ENCODE peak calls at places on chromosomes 16 and 17, in five cellular contexts. One of them, this sample, is unnamed.

GRCh38 chr17:15081008-15081407 is 184.1 kb downstream of the PMP22 start:
- DNase-seq in adrenal gland: no peak
- DNase-seq in CD8-positive, alpha-beta T cell: no peak
- DNase-seq in BE2C: no peak
- DNase-seq in heart right ventricle: no peak
- DNase-seq in this sample: no peak

GRCh38 chr16:2001456-2002355 is 7.9 kb downstream of the ZNF598 start:
- DNase-seq in adrenal gland: no peak
- DNase-seq in CD8-positive, alpha-beta T cell: peak; percentile 19
- DNase-seq in BE2C: no peak
- DNase-seq in heart right ventricle: no peak
- DNase-seq in this sample: no peak

GRCh38 chr17:17500999-17501605 is 4.9 kb upstream of the RASD1 start:
- DNase-seq in adrenal gland: no peak
- DNase-seq in CD8-positive, alpha-beta T cell: no peak
- DNase-seq in BE2C: no peak
- DNase-seq in heart right ventricle: no peak
- DNase-seq in this sample: no peak

GRCh38 chr17:48030531-48030930 is 7.1 kb downstream of the COPZ2 start:
- DNase-seq in adrenal gland: no peak
- DNase-seq in CD8-positive, alpha-beta T cell: no peak
- DNase-seq in BE2C: no peak
- DNase-seq in heart right ventricle: no peak
- DNase-seq in this sample: no peak

GRCh38 chr16:88327566-88328312 is 55.0 kb upstream of the ZNF469 start:
- DNase-seq in adrenal gland: no peak
- DNase-seq in CD8-positive, alpha-beta T cell: peak; percentile 11
- DNase-seq in BE2C: no peak
- DNase-seq in heart right ventricle: no peak
- DNase-seq in this sample: no peak

GRCh38 chr17:18219016-18219415 is 6.4 kb upstream of the LLGL1 start:
- DNase-seq in adrenal gland: peak; percentile 64
- DNase-seq in CD8-positive, alpha-beta T cell: peak; percentile 11
- DNase-seq in BE2C: no peak
- DNase-seq in heart right ventricle: peak; percentile 47
- DNase-seq in this sample: peak; percentile 75

GRCh38 chr17:43645765-43646481 is 15.8 kb downstream of the MEOX1 start:
- DNase-seq in adrenal gland: peak; percentile 58
- DNase-seq in CD8-positive, alpha-beta T cell: peak; percentile 21
- DNase-seq in BE2C: peak; percentile 54
- DNase-seq in heart right ventricle: peak; percentile 86
- DNase-seq in this sample: peak; percentile 86

GRCh38 chr17:42118545-42118944 is 2.6 kb downstream of the KAT2A start:
- DNase-seq in adrenal gland: peak; percentile 52
- DNase-seq in CD8-positive, alpha-beta T cell: peak; percentile 56
- DNase-seq in BE2C: peak; percentile 62
- DNase-seq in heart right ventricle: no peak
- DNase-seq in this sample: no peak

GRCh38 chr16:57899771-57900661 is 70.9 kb downstream of the CNGB1 start:
- DNase-seq in adrenal gland: peak; percentile 82
- DNase-seq in CD8-positive, alpha-beta T cell: peak; percentile 72
- DNase-seq in BE2C: peak; percentile 82
- DNase-seq in heart right ventricle: peak; percentile 78
- DNase-seq in this sample: peak; percentile 71

GRCh38 chr17:82868715-82869131 is 28.9 kb upstream of the ZNF750 start:
- DNase-seq in adrenal gland: no peak
- DNase-seq in CD8-positive, alpha-beta T cell: no peak
- DNase-seq in BE2C: no peak
- DNase-seq in heart right ventricle: no peak
- DNase-seq in this sample: no peak

GRCh38 chr16:78300469-78300868 is 201.0 kb downstream of the WWOX start:
- DNase-seq in adrenal gland: no peak
- DNase-seq in CD8-positive, alpha-beta T cell: no peak
- DNase-seq in BE2C: no peak
- DNase-seq in heart right ventricle: no peak
- DNase-seq in this sample: no peak

GRCh38 chr17:48624544-48625501 is 1.3 kb downstream of the HOXB9 start:
- DNase-seq in adrenal gland: no peak
- DNase-seq in CD8-positive, alpha-beta T cell: no peak
- DNase-seq in BE2C: no peak
- DNase-seq in heart right ventricle: no peak
- DNase-seq in this sample: no peak

DNA sequence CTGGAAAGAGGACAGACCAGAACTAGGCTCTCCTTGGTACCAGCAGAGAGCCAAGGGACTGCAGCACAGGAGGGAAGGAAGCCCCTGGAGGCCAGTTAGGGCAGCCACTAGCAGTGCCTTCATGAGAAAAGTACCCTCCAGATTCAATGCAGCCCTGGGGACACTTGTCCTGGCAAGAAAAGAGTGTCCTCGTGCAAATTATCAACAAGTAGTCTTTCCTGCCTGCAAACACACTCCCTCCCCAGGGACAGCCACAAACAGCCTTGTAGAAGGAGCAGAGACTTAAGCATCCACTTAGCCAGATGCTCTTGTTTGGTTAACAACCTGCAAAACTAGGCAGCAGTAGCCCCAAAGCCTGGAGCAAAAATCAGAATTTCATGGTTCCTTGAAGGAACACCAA is 24.3 kb downstream of the CENPV start:
- DNase-seq in adrenal gland: no peak
- DNase-seq in CD8-positive, alpha-beta T cell: no peak
- DNase-seq in BE2C: no peak
- DNase-seq in heart right ventricle: no peak
- DNase-seq in this sample: no peak
- H3K4me1 ChIP-seq in adrenal gland: no peaks in the 10 kb centered on the region
- H3K4me1 ChIP-seq in CD8-positive, alpha-beta T cell: no peaks in the 10 kb centered on the region
- H3K4me1 ChIP-seq in BE2C: no peaks in the 10 kb centered on the region
- H3K4me1 ChIP-seq in heart right ventricle: peaks cover 13% of the 10 kb centered on the region
- H3K4me1 ChIP-seq in this sample: peaks cover 1% of the 10 kb centered on the region

GRCh38 chr16:83792391-83792790 is 15.4 kb upstream of the HSBP1 start:
- DNase-seq in adrenal gland: no peak
- DNase-seq in CD8-positive, alpha-beta T cell: no peak
- DNase-seq in BE2C: no peak
- DNase-seq in heart right ventricle: no peak
- DNase-seq in this sample: no peak
- TF ChIP-seq CTCF in adrenal gland: no peak
- TF ChIP-seq CTCF in CD8-positive, alpha-beta T cell: no peak
- TF ChIP-seq CTCF in BE2C: no peak
- TF ChIP-seq CTCF in heart right ventricle: no peak
- TF ChIP-seq CTCF in this sample: no peak

GRCh38 chr16:4347010-4347409 is 4.1 kb downstream of the PAM16 start:
- DNase-seq in adrenal gland: no peak
- DNase-seq in CD8-positive, alpha-beta T cell: no peak
- DNase-seq in BE2C: no peak
- DNase-seq in heart right ventricle: no peak
- DNase-seq in this sample: no peak
- H3K4me1 ChIP-seq in adrenal gland: peaks cover 23% of the 10 kb centered on the region
- H3K4me1 ChIP-seq in CD8-positive, alpha-beta T cell: peaks cover 16% of the 10 kb centered on the region
- H3K4me1 ChIP-seq in BE2C: peaks cover 3% of the 10 kb centered on the region
- H3K4me1 ChIP-seq in heart right ventricle: peaks cover 54% of the 10 kb centered on the region
- H3K4me1 ChIP-seq in this sample: peaks cover 18% of the 10 kb centered on the region

DNA sequence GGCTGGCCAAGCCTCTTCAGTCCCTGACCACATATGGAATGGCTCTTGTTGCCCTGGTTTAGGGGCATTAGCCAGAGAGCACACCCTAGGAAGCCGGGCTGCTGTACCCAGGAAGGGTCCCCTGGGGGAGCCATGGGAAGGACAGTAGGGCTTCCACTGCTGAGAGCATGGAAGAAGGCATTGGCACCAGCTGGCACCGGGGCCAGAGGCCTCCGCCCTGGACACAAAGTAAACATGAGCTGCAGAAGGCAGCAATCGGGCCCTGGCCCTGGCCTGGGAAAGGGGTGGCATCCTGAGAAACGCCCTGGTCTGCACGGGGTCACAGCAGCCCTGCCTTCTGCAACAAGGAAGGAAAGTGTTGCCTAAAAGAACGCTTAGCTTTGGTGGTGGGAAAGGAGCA is 49.4 kb downstream of the VAC14 start:
- DNase-seq in adrenal gland: no peak
- DNase-seq in CD8-positive, alpha-beta T cell: no peak
- DNase-seq in BE2C: no peak
- DNase-seq in heart right ventricle: no peak
- DNase-seq in this sample: no peak
- TF ChIP-seq CTCF in adrenal gland: no peak
- TF ChIP-seq CTCF in CD8-positive, alpha-beta T cell: no peak
- TF ChIP-seq CTCF in BE2C: no peak
- TF ChIP-seq CTCF in heart right ventricle: no peak
- TF ChIP-seq CTCF in this sample: no peak

DNA sequence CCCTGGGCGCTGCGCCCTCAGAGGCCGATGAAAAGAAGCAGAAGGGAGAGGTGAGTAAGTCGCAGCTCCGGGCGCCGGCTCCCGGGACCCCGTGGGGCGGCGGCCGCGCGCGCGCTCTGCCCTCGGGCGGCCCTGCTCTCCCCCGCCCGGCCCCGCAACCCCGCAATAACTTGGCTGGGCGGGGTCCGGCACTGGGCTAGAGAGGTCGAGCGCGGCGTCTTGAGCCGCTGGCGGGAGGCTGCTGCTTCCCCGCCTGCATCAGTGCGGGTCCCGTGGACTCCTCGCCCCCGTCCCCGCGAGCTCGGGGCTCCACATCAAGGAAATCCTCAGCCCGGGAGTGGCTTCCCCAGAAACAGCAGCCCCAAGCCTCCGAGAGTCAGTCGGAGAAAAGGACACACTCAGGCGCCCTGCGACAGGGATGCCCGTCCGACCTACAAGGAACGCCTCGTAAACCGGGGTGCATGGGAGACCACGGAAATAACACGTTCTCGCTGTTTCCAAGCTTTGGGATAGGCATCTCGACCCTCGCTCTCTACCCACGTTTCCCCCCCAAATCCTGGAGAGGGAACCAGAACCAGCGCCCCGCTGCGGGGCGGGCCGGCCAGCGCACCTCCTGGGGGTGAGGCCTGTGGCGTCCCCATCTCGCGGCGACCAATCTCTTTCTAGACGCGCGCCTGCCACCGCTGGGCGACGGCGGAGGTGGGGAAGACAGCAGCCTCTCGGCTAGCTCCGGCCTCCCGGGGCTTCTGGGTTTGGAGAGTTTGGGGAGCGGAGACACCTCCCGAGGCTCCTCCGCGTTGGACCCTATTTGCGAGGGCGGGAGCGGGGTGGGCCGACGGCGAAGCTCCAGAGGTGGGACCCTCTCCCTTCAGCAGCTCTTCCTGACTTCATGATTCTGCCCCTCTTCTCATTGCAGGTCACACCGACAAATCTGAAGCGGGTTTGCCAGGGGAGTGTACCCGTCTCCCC is 809 bp upstream of the ABHD15 start:
- DNase-seq in adrenal gland: peak; percentile 65
- DNase-seq in CD8-positive, alpha-beta T cell: peak; percentile 71
- DNase-seq in BE2C: peak; percentile 51
- DNase-seq in heart right ventricle: peak; percentile 71
- DNase-seq in this sample: peak; percentile 50
- H3K4me1 ChIP-seq in adrenal gland: peaks cover 29% of the 10 kb centered on the region
- H3K4me1 ChIP-seq in CD8-positive, alpha-beta T cell: peaks cover 27% of the 10 kb centered on the region
- H3K4me1 ChIP-seq in BE2C: peaks cover 4% of the 10 kb centered on the region
- H3K4me1 ChIP-seq in heart right ventricle: peaks cover 42% of the 10 kb centered on the region
- H3K4me1 ChIP-seq in this sample: peaks cover 14% of the 10 kb centered on the region

GRCh38 chr17:72661093-72661944 is 431.2 kb downstream of the SLC39A11 start:
- DNase-seq in adrenal gland: no peak
- DNase-seq in CD8-positive, alpha-beta T cell: no peak
- DNase-seq in BE2C: peak; percentile 53
- DNase-seq in heart right ventricle: no peak
- DNase-seq in this sample: no peak
- TF ChIP-seq CTCF in adrenal gland: no peak
- TF ChIP-seq CTCF in CD8-positive, alpha-beta T cell: no peak
- TF ChIP-seq CTCF in BE2C: peak; percentile 55
- TF ChIP-seq CTCF in heart right ventricle: no peak
- TF ChIP-seq CTCF in this sample: no peak

DNA sequence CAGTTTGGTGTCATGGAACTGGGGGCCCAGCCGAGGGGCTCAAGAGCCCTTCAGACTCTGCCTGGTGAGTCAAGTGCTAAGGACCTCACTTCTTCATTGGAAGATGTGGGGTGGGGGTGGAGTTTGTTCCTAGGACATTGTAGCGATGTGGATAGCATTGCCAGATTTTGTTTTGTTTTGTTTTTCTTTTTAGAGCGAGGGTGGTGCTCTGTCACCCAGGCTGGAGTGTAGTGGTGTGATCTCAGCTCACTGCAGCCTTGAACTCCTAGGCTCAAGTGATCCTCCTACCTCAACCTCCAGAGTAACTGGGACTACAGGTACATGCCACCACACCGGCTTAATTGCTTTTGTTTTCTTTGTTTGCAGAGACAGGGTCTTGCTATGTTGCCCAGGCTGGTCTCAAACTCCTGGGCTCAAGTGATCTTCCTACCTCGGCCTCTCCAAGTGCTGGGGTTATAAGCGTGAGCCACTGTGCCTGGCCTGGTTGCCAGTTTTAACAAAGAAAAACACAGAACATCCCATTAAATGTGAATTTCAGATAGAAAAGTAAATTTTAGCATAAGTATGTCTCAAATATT is 3.0 kb upstream of the TMEM92 start:
- DNase-seq in adrenal gland: no peak
- DNase-seq in CD8-positive, alpha-beta T cell: no peak
- DNase-seq in BE2C: no peak
- DNase-seq in heart right ventricle: no peak
- DNase-seq in this sample: no peak
- H3K4me1 ChIP-seq in adrenal gland: no peaks in the 10 kb centered on the region
- H3K4me1 ChIP-seq in CD8-positive, alpha-beta T cell: peaks cover 6% of the 10 kb centered on the region
- H3K4me1 ChIP-seq in BE2C: peaks cover 6% of the 10 kb centered on the region
- H3K4me1 ChIP-seq in heart right ventricle: peaks cover 26% of the 10 kb centered on the region
- H3K4me1 ChIP-seq in this sample: peaks cover 35% of the 10 kb centered on the region

DNA sequence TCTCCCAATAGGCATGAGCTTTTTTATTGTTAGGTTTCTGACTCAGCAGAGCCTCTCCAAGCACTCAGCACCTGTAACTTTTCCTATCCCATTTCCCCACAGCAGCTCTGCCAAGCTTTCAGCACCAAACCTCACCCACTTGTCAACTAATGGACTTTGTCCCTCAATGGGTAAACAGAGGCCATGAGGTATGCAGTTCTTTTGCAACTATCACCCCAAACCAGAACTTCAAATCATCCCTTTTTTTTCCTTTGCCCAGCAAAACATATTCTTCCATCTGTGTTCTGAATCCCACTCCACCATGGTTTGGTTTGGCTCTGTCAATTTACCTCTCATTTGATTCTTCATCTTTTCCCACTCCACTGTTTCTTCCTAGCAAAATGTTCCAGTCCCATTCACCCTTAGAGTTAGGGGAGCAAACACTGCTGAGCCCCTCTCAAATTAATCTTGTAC is 58.1 kb downstream of the TOX3 start:
- DNase-seq in adrenal gland: no peak
- DNase-seq in CD8-positive, alpha-beta T cell: no peak
- DNase-seq in BE2C: no peak
- DNase-seq in heart right ventricle: no peak
- DNase-seq in this sample: no peak
- TF ChIP-seq CTCF in adrenal gland: no peak
- TF ChIP-seq CTCF in CD8-positive, alpha-beta T cell: no peak
- TF ChIP-seq CTCF in BE2C: no peak
- TF ChIP-seq CTCF in heart right ventricle: no peak
- TF ChIP-seq CTCF in this sample: no peak

GRCh38 chr17:77393274-77393600 is 252.5 kb downstream of the SEC14L1 start:
- DNase-seq in adrenal gland: peak; percentile 41
- DNase-seq in CD8-positive, alpha-beta T cell: no peak
- DNase-seq in BE2C: no peak
- DNase-seq in heart right ventricle: no peak
- DNase-seq in this sample: no peak

GRCh38 chr17:77392376-77393273 is 251.9 kb downstream of the SEC14L1 start:
- DNase-seq in adrenal gland: peak; percentile 91
- DNase-seq in CD8-positive, alpha-beta T cell: no peak
- DNase-seq in BE2C: no peak
- DNase-seq in heart right ventricle: peak; percentile 67
- DNase-seq in this sample: peak; percentile 77

GRCh38 chr17:77395609-77396008 is 254.8 kb downstream of the SEC14L1 start:
- DNase-seq in adrenal gland: no peak
- DNase-seq in CD8-positive, alpha-beta T cell: no peak
- DNase-seq in BE2C: no peak
- DNase-seq in heart right ventricle: no peak
- DNase-seq in this sample: no peak

GRCh38 chr17:77394540-77395295 is 253.9 kb downstream of the SEC14L1 start:
- DNase-seq in adrenal gland: peak; percentile 90
- DNase-seq in CD8-positive, alpha-beta T cell: no peak
- DNase-seq in BE2C: no peak
- DNase-seq in heart right ventricle: no peak
- DNase-seq in this sample: no peak

GRCh38 chr17:77393867-77394539 is 253.2 kb downstream of the SEC14L1 start:
- DNase-seq in adrenal gland: peak; percentile 34
- DNase-seq in CD8-positive, alpha-beta T cell: no peak
- DNase-seq in BE2C: no peak
- DNase-seq in heart right ventricle: no peak
- DNase-seq in this sample: no peak
- H3K4me1 ChIP-seq in adrenal gland: peaks cover 49% of the 10 kb centered on the region
- H3K4me1 ChIP-seq in CD8-positive, alpha-beta T cell: peaks cover 82% of the 10 kb centered on the region
- H3K4me1 ChIP-seq in BE2C: peaks cover 31% of the 10 kb centered on the region
- H3K4me1 ChIP-seq in heart right ventricle: peaks cover 82% of the 10 kb centered on the region
- H3K4me1 ChIP-seq in this sample: peaks cover 42% of the 10 kb centered on the region